ENCODE peak calls at places on chromosomes 1 and 21, in five cellular contexts. U, M, P, F and H are unnamed samples.

GRCh38 chr1:218254296-218254918 is 30.7 kb upstream of the RRP15 start:
- DNase-seq in F (no peak), U (no peak), M (no peak), P (no peak), H (no peak)

GRCh38 chr1:46086581-46086980 is 45.8 kb downstream of the PIK3R3 start:
- DNase-seq in P (no peak), M (no peak), F (no peak), U (no peak), H (no peak)

GRCh38 chr21:42974832-42975820 is 764 bp downstream of the PKNOX1 start:
- DNase-seq in M (no peak), P (peak), F (peak), U (peak), H (peak)

GRCh38 chr1:212430416-212430815 is 2.3 kb upstream of the NENF start:
- DNase-seq in P (no peak), F (no peak), U (no peak), M (no peak), H (no peak)

GRCh38 chr1:167156466-167156865 is 62.6 kb downstream of the STYXL2 start:
- DNase-seq in U (no peak), M (no peak), P (no peak), F (no peak), H (no peak)

GRCh38 chr1:201145816-201146215 is 8.5 kb downstream of the TMEM9 start:
- DNase-seq in F (no peak), P (no peak), M (no peak), U (no peak), H (no peak)

GRCh38 chr1:45543599-45544417 is 6.8 kb upstream of the AKR1A1 start:
- DNase-seq in F (no peak), M (peak), P (peak), U (peak), H (no peak)

GRCh38 chr1:152596986-152597385 is 3.0 kb upstream of the LCE3C start:
- DNase-seq in F (no peak), P (no peak), M (no peak), U (no peak), H (no peak)

GRCh38 chr1:65429806-65430205 is 9.3 kb downstream of the LEPR start:
- DNase-seq in P (no peak), U (no peak), M (no peak), F (no peak), H (no peak)

GRCh38 chr1:200406161-200406797 is 3.6 kb downstream of the ZNF281 start:
- DNase-seq in U (no peak), F (no peak), P (no peak), M (no peak), H (no peak)

GRCh38 chr1:11516961-11517635 is 38.1 kb downstream of the DISP3 start:
- DNase-seq in P (no peak), M (no peak), F (no peak), U (no peak), H (no peak)

GRCh38 chr1:175597969-175598765 is 145.2 kb downstream of the TNR start:
- DNase-seq in F (no peak), U (no peak), P (no peak), M (no peak), H (no peak)

GRCh38 chr1:213993929-213994328 is 6.2 kb downstream of the PROX1 start:
- DNase-seq in F (no peak), M (no peak), P (no peak), U (no peak), H (no peak)

GRCh38 chr1:173171152-173171551 is 36.0 kb downstream of the TNFSF4 start:
- DNase-seq in U (no peak), M (no peak), F (no peak), P (no peak), H (no peak)

GRCh38 chr1:207805841-207806421 is 54.1 kb downstream of the CD46 start:
- DNase-seq in U (no peak), F (no peak), P (no peak), M (no peak), H (no peak)

GRCh38 chr1:111332190-111332589 is 41.5 kb downstream of the CHIA start:
- DNase-seq in F (no peak), U (no peak), P (no peak), M (no peak), H (no peak)

GRCh38 chr1:76864383-76864782 is 2.9 kb upstream of the ST6GALNAC5 start:
- DNase-seq in F (no peak), P (no peak), M (no peak), U (no peak), H (no peak)

GRCh38 chr21:44568667-44569556 is 4.6 kb upstream of the KRTAP10-4 start:
- DNase-seq in F (no peak), P (no peak), M (no peak), U (no peak), H (no peak)

GRCh38 chr1:246748006-246748405 is 23.8 kb downstream of the SCCPDH start:
- DNase-seq in F (no peak), U (no peak), M (no peak), P (no peak), H (no peak)

GRCh38 chr1:35571263-35571662 is 1.9 kb upstream of the TFAP2E start:
- DNase-seq in P (no peak), M (no peak), U (no peak), F (no peak), H (no peak)

GRCh38 chr21:45818276-45818903 is 163.2 kb upstream of the COL6A1 start:
- DNase-seq in U (no peak), P (peak), F (no peak), M (no peak), H (no peak)

GRCh38 chr21:36790616-36791015 is 91.7 kb downstream of the SIM2 start:
- DNase-seq in P (no peak), F (no peak), M (no peak), U (no peak), H (no peak)

GRCh38 chr1:192747305-192747704 is 61.5 kb upstream of the RGS2 start:
- DNase-seq in M (no peak), P (no peak), U (no peak), F (no peak), H (no peak)

GRCh38 chr1:38835230-38835827 is 24.2 kb downstream of the RRAGC start:
- DNase-seq in M (peak), U (peak), F (peak), P (peak), H (no peak)

GRCh38 chr1:24699628-24700027 is 45.6 kb upstream of the CLIC4 start:
- DNase-seq in F (no peak), M (no peak), U (no peak), P (no peak), H (no peak)

GRCh38 chr21:46388896-46389295 is 64.9 kb downstream of the PCNT start:
- DNase-seq in U (no peak), F (no peak), M (no peak), P (no peak), H (no peak)

GRCh38 chr1:170664283-170664827 is 424 bp downstream of the PRRX1 start:
- DNase-seq in P (no peak), F (no peak), M (peak), U (no peak), H (no peak)

GRCh38 chr1:101066260-101066936 is 40.8 kb upstream of the DPH5 start:
- DNase-seq in U (no peak), F (no peak), M (no peak), P (no peak), H (no peak)

GRCh38 chr1:182721525-182721924 is 37.1 kb upstream of the RGS8 start:
- DNase-seq in M (no peak), U (no peak), P (no peak), F (no peak), H (no peak)

GRCh38 chr1:182720465-182720864 is 36.1 kb upstream of the RGS8 start:
- DNase-seq in F (no peak), M (no peak), U (peak), P (no peak), H (no peak)

GRCh38 chr1:182715531-182715930 is 31.1 kb upstream of the RGS8 start:
- DNase-seq in F (no peak), M (no peak), P (no peak), U (no peak), H (no peak)

GRCh38 chr1:182716740-182717720 is 32.6 kb upstream of the RGS8 start:
- DNase-seq in P (peak), M (no peak), U (no peak), F (no peak), H (no peak)

DNA sequence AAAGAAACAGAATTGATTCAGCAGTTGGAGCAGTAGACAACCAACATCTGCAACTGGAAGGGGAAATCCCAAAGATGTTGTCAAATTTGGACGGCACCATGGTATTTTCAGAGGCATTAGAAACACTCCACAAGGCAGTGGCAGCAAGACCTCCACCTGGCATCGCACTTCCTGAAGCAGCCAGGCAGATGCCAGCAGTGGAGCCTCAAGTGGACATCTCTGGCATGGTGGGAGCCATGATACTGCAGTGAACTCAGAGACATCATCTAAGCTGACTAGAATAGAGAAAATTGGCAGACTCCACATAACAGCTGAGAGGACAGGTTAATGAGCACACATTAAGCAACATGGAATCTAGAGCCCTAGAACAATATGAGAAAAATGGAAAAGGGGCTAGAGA is 33.9 kb upstream of the RGS8 start:
- DNase-seq in U (no peak), M (no peak), F (no peak), P (peak), H (no peak)
- TF ChIP-seq CTCF in U (no peak), M (no peak), F (no peak), P (no peak), H (no peak)

DNA sequence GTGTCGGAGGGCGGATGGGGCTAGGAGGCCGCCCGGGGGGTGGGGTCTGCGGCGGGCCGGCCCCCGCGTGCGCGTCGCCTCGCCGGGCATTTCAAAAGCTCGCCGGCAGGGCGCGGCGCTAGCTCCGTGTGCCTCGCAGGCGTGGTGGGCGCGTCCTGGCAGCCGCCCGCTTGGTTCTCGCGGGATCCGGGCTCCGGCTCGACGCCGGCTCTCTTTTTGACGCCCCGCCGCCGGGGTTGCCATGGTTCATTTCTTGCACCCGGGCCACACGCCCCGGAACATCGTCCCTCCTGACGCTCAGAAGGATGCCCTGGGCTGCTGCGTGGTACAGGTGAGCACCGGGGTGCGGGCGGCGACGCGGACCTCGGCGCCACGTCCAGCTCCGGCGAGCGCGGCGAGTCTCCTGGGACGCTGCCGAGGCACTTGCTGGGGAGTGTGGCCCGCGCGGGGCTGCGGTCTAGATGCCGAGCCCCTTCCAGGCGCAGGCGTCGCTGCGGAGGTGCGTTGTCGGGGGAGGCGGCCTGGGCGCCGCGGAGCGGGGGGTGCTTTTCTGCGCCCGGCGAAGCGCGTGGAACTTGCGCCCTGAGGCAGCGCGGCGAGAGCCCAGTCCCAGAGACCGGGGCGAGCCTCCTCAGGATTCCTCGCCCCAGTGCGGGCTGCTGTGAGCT is at the start of gene ZYG11A:
- DNase-seq in U (peak), F (peak), P (peak), M (peak), H (peak)
- TF ChIP-seq CTCF in U (peak), F (peak), P (peak), M (no peak), H (peak)

GRCh38 chr1:211305044-211305443 is 21.6 kb upstream of the TRAF5 start:
- DNase-seq in P (peak), U (no peak), M (no peak), F (no peak), H (no peak)
- TF ChIP-seq CTCF in P (no peak), U (no peak), M (no peak), F (no peak), H (no peak)

GRCh38 chr1:186617860-186618780 is 62.1 kb downstream of the PTGS2 start:
- DNase-seq in U (no peak), M (no peak), P (peak), F (no peak), H (no peak)
- TF ChIP-seq CTCF in U (no peak), M (no peak), P (no peak), F (no peak), H (no peak)

DNA sequence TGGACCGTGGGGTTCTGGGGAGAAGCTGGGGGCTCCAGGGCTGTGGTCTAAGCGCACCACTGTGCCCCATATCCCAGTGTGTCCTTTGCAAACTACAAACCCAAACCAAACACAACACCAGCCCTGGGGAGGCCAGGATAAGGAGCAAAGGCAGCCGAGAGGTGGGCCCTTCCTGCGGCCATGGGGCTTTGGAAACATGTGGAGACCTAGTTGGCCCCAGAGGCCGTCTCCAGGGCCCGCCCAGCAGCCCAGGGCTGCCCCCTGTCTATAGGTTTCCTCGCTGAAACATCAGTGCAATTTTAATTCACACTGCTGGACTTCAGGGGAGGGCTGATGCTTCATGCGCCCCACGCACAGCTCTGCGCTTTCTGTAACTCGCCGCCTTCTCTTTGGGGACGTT is 61.3 kb downstream of the PRDM16 start:
- DNase-seq in P (no peak), F (no peak), U (no peak), M (no peak), H (no peak)
- TF ChIP-seq CTCF in P (no peak), F (no peak), U (no peak), M (no peak), H (no peak)

GRCh38 chr1:158246650-158247049 is 7.6 kb upstream of the CD1A start:
- DNase-seq in M (no peak), P (peak), F (no peak), U (no peak), H (no peak)
- TF ChIP-seq CTCF in M (no peak), P (no peak), F (no peak), U (no peak), H (no peak)

DNA sequence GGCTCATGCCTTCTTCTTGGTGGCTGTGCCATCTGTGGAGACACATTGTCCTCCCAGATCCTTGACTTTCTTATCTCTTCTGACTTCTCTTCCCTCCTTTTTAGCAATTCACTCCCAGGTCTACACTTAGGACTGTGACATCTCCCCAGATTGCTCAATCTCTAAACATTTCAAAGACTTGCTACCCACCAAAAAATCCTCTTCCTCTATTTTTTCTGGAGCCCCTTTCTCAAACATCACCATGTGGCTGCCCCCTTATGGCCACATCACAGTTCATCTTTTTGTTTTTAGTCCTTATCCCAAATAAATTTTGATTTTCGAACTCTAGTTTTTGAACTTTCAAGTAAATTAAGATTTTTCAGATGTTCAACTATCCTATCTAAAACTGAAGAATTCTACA is 148.6 kb upstream of the HOOK1 start:
- DNase-seq in P (no peak), M (no peak), F (no peak), U (no peak), H (no peak)
- TF ChIP-seq CTCF in P (no peak), M (no peak), F (no peak), U (no peak), H (no peak)